ENCODE peak calls at places on chromosomes 13 and 19, in seven cellular contexts. Q is activated CD4-positive, alpha-beta T cell treated with anti-CD3 and anti-CD28 coated beads, Interleukin-2, amount 50 U/mL, for 24 hours; R is amniotic stem cell; F is heart left ventricle; B is GM12865; L is CD8-positive, alpha-beta memory T cell; Y is mesenchymal stem cell. D is an unnamed sample.

GRCh38 chr19:14127929-14128509 is 8.4 kb downstream of the ASF1B start:
- DNase-seq in Y (no peak), F (peak; percentile 67), B (peak; percentile 87), Q (no peak), L (no peak), R (no peak), D (no peak)

GRCh38 chr19:51161266-51161665 is 19.2 kb downstream of the SIGLEC7 start:
- DNase-seq in R (no peak), B (no peak), Q (no peak), L (no peak), Y (no peak), F (no peak), D (no peak)

GRCh38 chr13:46137627-46138026 is 32.8 kb upstream of the CPB2 start:
- DNase-seq in F (no peak), L (no peak), B (no peak), Q (no peak), Y (no peak), R (no peak), D (no peak)

GRCh38 chr19:16608290-16608704 is 19.7 kb downstream of the MED26 start:
- DNase-seq in Y (peak; percentile 96), L (no peak), R (no peak), B (no peak), Q (no peak), F (no peak), D (no peak)

GRCh38 chr19:16650821-16651220 is 9.1 kb downstream of the SMIM7 start:
- DNase-seq in Y (no peak), L (no peak), R (no peak), Q (no peak), F (no peak), B (no peak), D (no peak)

GRCh38 chr19:30371960-30372824 is at the start of gene ZNF536:
- DNase-seq in L (no peak), F (no peak), Q (no peak), B (no peak), Y (no peak), R (no peak), D (no peak)

GRCh38 chr19:55563261-55563690 is 17.4 kb downstream of the ZNF579 start:
- DNase-seq in Y (no peak), L (no peak), Q (no peak), F (peak; percentile 87), R (no peak), B (no peak), D (no peak)

GRCh38 chr19:15461694-15462093 is 2.6 kb downstream of the RASAL3 start:
- DNase-seq in B (no peak), R (no peak), Y (no peak), F (no peak), L (no peak), Q (no peak), D (no peak)

GRCh38 chr19:53927745-53928144 is 18.7 kb downstream of the CACNG7 start:
- DNase-seq in B (peak; percentile 2), L (no peak), R (peak; percentile 36), Y (peak; percentile 46), Q (no peak), F (no peak), D (peak; percentile 26)

GRCh38 chr13:43227721-43228120 is 204.3 kb downstream of the DNAJC15 start:
- DNase-seq in L (no peak), F (no peak), Q (no peak), Y (peak; percentile 62), B (no peak), R (no peak), D (no peak)

GRCh38 chr19:21463449-21464105 is 41.8 kb upstream of the ZNF429 start:
- DNase-seq in F (peak; percentile 50), B (no peak), R (no peak), Y (no peak), Q (peak; percentile 37), L (no peak), D (no peak)

GRCh38 chr19:6232567-6232966 is 47.2 kb downstream of the MLLT1 start:
- DNase-seq in Q (no peak), F (peak; percentile 10), L (no peak), B (no peak), R (no peak), Y (peak; percentile 62), D (peak; percentile 7)

D was measured in CD4-positive, alpha-beta memory T cell.